ENCODE peak calls at places on chromosomes 3 and 15, in four cellular contexts. C is M059J, I is epithelial cell of prostate, W is AG20443. N is an unnamed sample.
A peak's percentile ranks its signal among the peaks of the same experiment; 100 is the strongest.

GRCh38 chr15:43267439-43267838 is 711 bp upstream of the TGM5 start:
- DNase-seq in I (no peak), W (no peak), C (no peak), N (no peak)

GRCh38 chr3:131083190-131083863 is 56.6 kb downstream of the NEK11 start:
- DNase-seq in I (no peak), C (peak; percentile 31), W (peak; percentile 25), N (peak; percentile 33)

GRCh38 chr3:62607287-62608029 is 234.1 kb upstream of the FEZF2 start:
- DNase-seq in W (peak; percentile 61), C (peak; percentile 91), I (peak; percentile 29), N (peak; percentile 86)

GRCh38 chr15:38707802-38708671 is 143.4 kb upstream of the RASGRP1 start:
- DNase-seq in I (no peak), C (peak; percentile 78), W (peak; percentile 69), N (peak; percentile 82)

GRCh38 chr15:40142428-40142827 is 18.4 kb upstream of the BUB1B start:
- DNase-seq in W (no peak), I (no peak), C (no peak), N (no peak)

GRCh38 chr15:27250223-27250622 is 279.2 kb downstream of the GABRG3 start:
- DNase-seq in W (no peak), I (no peak), C (no peak), N (no peak)

GRCh38 chr15:68384451-68385239 is 47.3 kb downstream of the ITGA11 start:
- DNase-seq in C (peak; percentile 99), I (no peak), W (peak; percentile 91), N (peak; percentile 99)

GRCh38 chr3:146781606-146782005 is 176.5 kb upstream of the PLSCR5 start:
- DNase-seq in I (no peak), C (no peak), W (peak; percentile 14), N (peak; percentile 64)

GRCh38 chr3:99211309-99211708 is 309.8 kb upstream of the DCBLD2 start:
- DNase-seq in W (no peak), I (no peak), C (no peak), N (no peak)

GRCh38 chr15:50675524-50676144 is 11.0 kb downstream of the TRPM7 start:
- DNase-seq in I (no peak), C (peak; percentile 31), W (peak; percentile 18), N (peak; percentile 52)

GRCh38 chr15:58043192-58043903 is 22.2 kb downstream of the ALDH1A2 start:
- DNase-seq in W (peak; percentile 36), I (no peak), C (peak; percentile 36), N (peak; percentile 56)

GRCh38 chr3:116815831-116816588 is 106.4 kb downstream of the TUSC7 start:
- DNase-seq in I (no peak), W (peak; percentile 7), C (no peak), N (no peak)

GRCh38 chr3:19254784-19255338 is 106.6 kb downstream of the KCNH8 start:
- DNase-seq in W (no peak), C (no peak), I (no peak), N (no peak)

GRCh38 chr15:93985925-93986324 is 245.4 kb upstream of the MCTP2 start:
- DNase-seq in I (no peak), C (no peak), W (no peak), N (no peak)

GRCh38 chr15:70101459-70102113 is 3.9 kb upstream of the TLE3 start:
- DNase-seq in W (peak; percentile 70), I (no peak), C (peak; percentile 92), N (peak; percentile 84)

N was measured in EH.